ENCODE peak calls at places on chromosomes 7 and 10, in eight cellular contexts. P is aorta; X is PC-3; Y is H9; A is fibroblast of lung; J is A673; H is CD8-positive, alpha-beta memory T cell; V is neural progenitor cell. I is an unnamed sample.

GRCh38 chr10:35643151-35643975 is 1.3 kb upstream of the FZD8 start:
- DNase-seq in J (peak; percentile 71), V (peak; percentile 81), H (no peak), P (peak; percentile 89), A (peak; percentile 56), X (peak; percentile 90), Y (peak; percentile 62), I (peak; percentile 13)

GRCh38 chr10:44352316-44353127 is 32.4 kb downstream of the CXCL12 start:
- DNase-seq in P (peak; percentile 65), A (peak; percentile 74), X (no peak), Y (no peak), J (no peak), V (no peak), H (no peak), I (no peak)

GRCh38 chr7:108158766-108159165 is 28.6 kb upstream of the LAMB4 start:
- DNase-seq in H (no peak), P (no peak), J (no peak), Y (no peak), X (peak; percentile 15), A (no peak), V (no peak), I (no peak)

GRCh38 chr10:103731609-103732270 is 123.6 kb downstream of the SH3PXD2A start:
- DNase-seq in J (no peak), H (no peak), V (no peak), Y (no peak), P (no peak), A (no peak), X (peak; percentile 55), I (no peak)

GRCh38 chr7:45975847-45976484 is 54.9 kb upstream of the IGFBP3 start:
- DNase-seq in J (no peak), X (no peak), P (no peak), Y (no peak), A (no peak), H (no peak), V (no peak), I (no peak)

GRCh38 chr7:37416739-37417474 is 31.8 kb downstream of the ELMO1 start:
- DNase-seq in J (no peak), P (no peak), A (no peak), Y (no peak), V (no peak), X (no peak), H (no peak), I (no peak)

GRCh38 chr10:108755661-108756060 is 1167.7 kb downstream of the XPNPEP1 start:
- DNase-seq in H (no peak), V (no peak), P (no peak), A (no peak), X (peak; percentile 24), Y (no peak), J (no peak), I (no peak)

GRCh38 chr7:105439174-105439893 is 50.6 kb upstream of the SRPK2 start:
- DNase-seq in X (peak; percentile 71), J (peak; percentile 54), A (peak; percentile 49), H (no peak), Y (no peak), V (no peak), P (no peak), I (no peak)

DNA sequence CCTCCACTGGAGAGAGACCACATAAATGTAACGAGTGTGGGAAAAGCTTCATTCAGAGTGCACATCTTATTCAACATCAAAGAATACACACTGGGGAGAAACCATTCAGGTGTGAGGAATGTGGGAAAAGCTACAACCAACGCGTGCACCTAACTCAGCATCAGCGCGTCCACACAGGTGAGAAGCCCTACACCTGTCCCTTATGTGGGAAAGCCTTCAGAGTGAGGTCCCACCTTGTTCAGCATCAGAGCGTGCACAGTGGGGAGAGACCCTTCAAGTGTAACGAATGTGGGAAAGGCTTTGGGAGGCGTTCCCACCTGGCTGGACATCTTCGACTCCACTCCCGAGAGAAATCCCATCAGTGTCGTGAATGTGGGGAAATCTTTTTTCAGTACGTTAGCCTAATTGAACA is 20.6 kb downstream of the FAM200A start:
- DNase-seq in J (no peak), A (peak; percentile 26), H (no peak), P (no peak), X (no peak), V (no peak), Y (no peak), I (no peak)
- H3K9me3 ChIP-seq in J (peaks cover 50% of the 10 kb centered on the region), A (peaks cover 12% of the 10 kb centered on the region), H (peaks cover 24% of the 10 kb centered on the region), P (peaks cover 7% of the 10 kb centered on the region), X (peaks cover 22% of the 10 kb centered on the region), V (peaks cover 34% of the 10 kb centered on the region), Y (peaks cover 55% of the 10 kb centered on the region), I (peaks cover 14% of the 10 kb centered on the region)

DNA sequence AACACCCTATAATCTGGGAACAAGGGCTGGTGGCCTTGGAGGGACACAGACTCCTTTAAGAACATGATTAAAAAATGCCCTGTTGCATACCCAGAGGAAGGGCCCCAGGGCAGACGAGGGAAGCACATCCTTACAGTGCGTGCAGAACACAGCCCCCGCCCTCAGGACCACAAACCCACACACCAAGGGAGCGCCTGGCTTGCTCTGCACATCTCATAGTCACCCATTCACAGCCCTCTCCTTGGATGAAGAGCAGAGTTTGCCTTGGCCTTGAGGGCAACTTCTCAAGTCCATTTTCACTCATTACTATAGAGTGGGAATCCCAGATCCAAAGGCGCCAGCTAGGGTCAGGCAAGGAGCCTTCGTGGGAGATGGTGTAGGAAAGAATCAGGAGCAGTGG is 6.3 kb upstream of the VSIR start:
- DNase-seq in P (no peak), V (no peak), H (no peak), J (no peak), A (no peak), X (no peak), Y (no peak), I (no peak)
- H3K9me3 ChIP-seq in P (no peaks in the 10 kb centered on the region), V (no peaks in the 10 kb centered on the region), H (no peaks in the 10 kb centered on the region), J (no peaks in the 10 kb centered on the region), A (no peaks in the 10 kb centered on the region), X (no peaks in the 10 kb centered on the region), Y (no peaks in the 10 kb centered on the region), I (no peaks in the 10 kb centered on the region)

GRCh38 chr7:63073286-63073685 is 925.4 kb upstream of the ZNF722 start:
- DNase-seq in Y (no peak), H (no peak), P (no peak), J (no peak), V (no peak), A (no peak), X (no peak), I (no peak)

GRCh38 chr7:63071920-63072319 is 926.7 kb upstream of the ZNF722 start:
- DNase-seq in H (no peak), Y (no peak), V (no peak), P (no peak), J (no peak), X (no peak), A (no peak), I (no peak)

GRCh38 chr7:63070696-63071095 is 928.0 kb upstream of the ZNF722 start:
- DNase-seq in A (no peak), Y (no peak), V (no peak), X (no peak), P (no peak), H (no peak), J (no peak), I (no peak)

GRCh38 chr7:63072806-63073205 is 925.8 kb upstream of the ZNF722 start:
- DNase-seq in V (no peak), A (no peak), X (no peak), P (no peak), J (no peak), Y (no peak), H (no peak), I (no peak)

GRCh38 chr7:63071396-63071795 is 927.3 kb upstream of the ZNF722 start:
- DNase-seq in X (no peak), P (no peak), H (no peak), J (no peak), A (no peak), V (no peak), Y (no peak), I (no peak)
- H3K9me3 ChIP-seq in X (no peaks in the 10 kb centered on the region), P (no peaks in the 10 kb centered on the region), H (no peaks in the 10 kb centered on the region), J (peaks cover 19% of the 10 kb centered on the region), A (no peaks in the 10 kb centered on the region), V (peaks cover 47% of the 10 kb centered on the region), Y (peaks cover 79% of the 10 kb centered on the region), I (no peaks in the 10 kb centered on the region)

DNA sequence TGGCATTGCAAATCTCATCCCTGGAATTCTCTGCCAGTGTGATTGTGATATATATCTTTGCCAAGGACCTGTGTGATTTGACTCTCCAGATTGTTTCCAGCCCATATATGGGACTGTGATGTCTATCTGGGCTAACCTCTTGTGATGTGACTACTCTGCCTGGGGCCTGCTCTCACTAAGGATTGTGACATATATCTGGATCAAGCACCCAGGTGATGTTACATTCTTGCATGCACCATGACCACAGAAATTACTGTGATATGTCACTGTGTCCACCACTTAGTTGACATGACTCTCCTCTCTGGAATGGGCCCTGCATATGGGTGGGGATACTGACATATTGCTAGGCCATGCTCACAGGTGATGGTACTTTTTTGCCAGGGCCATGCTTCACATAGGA is 86.6 kb downstream of the ZNF736 start:
- DNase-seq in Y (no peak), J (no peak), P (no peak), V (no peak), H (no peak), A (no peak), X (no peak), I (no peak)
- H3K9me3 ChIP-seq in Y (peaks cover 69% of the 10 kb centered on the region), J (peaks cover 22% of the 10 kb centered on the region), P (no peaks in the 10 kb centered on the region), V (peaks cover 22% of the 10 kb centered on the region), H (no peaks in the 10 kb centered on the region), A (no peaks in the 10 kb centered on the region), X (peaks cover 20% of the 10 kb centered on the region), I (no peaks in the 10 kb centered on the region)